ENCODE peak calls at places on chromosomes 1 and 21, in six cellular contexts. B, O, E, M, Y and Z are unnamed samples. For H3K4me1, the result is how much of the 10 kb centered on the place peaks cover.

GRCh38 chr1:33400153-33400552 is 30.7 kb downstream of the PHC2 start:
- DNase-seq in B (no peak), O (no peak), E (no peak), M (no peak), Y (no peak), Z (no peak)

GRCh38 chr1:33655496-33655895 is 183.1 kb downstream of the ZSCAN20 start:
- DNase-seq in B (no peak), O (no peak), E (no peak), M (no peak), Y (no peak), Z (no peak)

GRCh38 chr1:8211620-8212442 is 106.1 kb upstream of the SLC45A1 start:
- DNase-seq in B (peak), O (no peak), E (no peak), M (peak), Y (no peak), Z (peak)

GRCh38 chr1:67987046-67987799 is 63.2 kb downstream of the DIRAS3 start:
- DNase-seq in B (peak), O (no peak), E (no peak), M (peak), Y (no peak), Z (no peak)

GRCh38 chr1:44036409-44037111 is 5.3 kb upstream of the SLC6A9 start:
- DNase-seq in B (peak), O (peak), E (peak), M (peak), Y (peak), Z (peak)

GRCh38 chr1:153790282-153790995 is 15.2 kb downstream of the SLC27A3 start:
- DNase-seq in B (peak), O (no peak), E (no peak), M (peak), Y (no peak), Z (no peak)

GRCh38 chr1:145975216-145975615 is 10.7 kb downstream of the POLR3GL start:
- DNase-seq in B (no peak), O (no peak), E (no peak), M (no peak), Y (no peak), Z (no peak)

GRCh38 chr21:40276001-40276400 is 408.8 kb downstream of the PCP4 start:
- DNase-seq in B (no peak), O (no peak), E (no peak), M (no peak), Y (no peak), Z (no peak)

GRCh38 chr1:203776636-203777035 is 11.7 kb downstream of the LAX1 start:
- DNase-seq in B (no peak), O (no peak), E (no peak), M (no peak), Y (no peak), Z (no peak)

GRCh38 chr1:226660410-226661182 is 78.5 kb downstream of the ITPKB start:
- DNase-seq in B (no peak), O (no peak), E (no peak), M (no peak), Y (no peak), Z (no peak)

GRCh38 chr1:235735630-235736029 is 86.0 kb upstream of the GNG4 start:
- DNase-seq in B (peak), O (no peak), E (no peak), M (no peak), Y (no peak), Z (no peak)

GRCh38 chr21:17387030-17387617 is 125.7 kb upstream of the CXADR start:
- DNase-seq in B (peak), O (peak), E (no peak), M (peak), Y (no peak), Z (peak)

GRCh38 chr1:154607084-154607747 is 770 bp downstream of the ADAR start:
- DNase-seq in B (peak), O (no peak), E (no peak), M (peak), Y (no peak), Z (peak)

GRCh38 chr1:155322571-155322952 is 1.9 kb downstream of the RUSC1 start:
- DNase-seq in B (peak), O (no peak), E (no peak), M (peak), Y (no peak), Z (no peak)

GRCh38 chr1:55235722-55236121 is 20.6 kb upstream of the USP24 start:
- DNase-seq in B (peak), O (no peak), E (no peak), M (peak), Y (no peak), Z (no peak)

GRCh38 chr21:34276711-34277425 is 86.9 kb upstream of the KCNE2 start:
- DNase-seq in B (no peak), O (no peak), E (no peak), M (peak), Y (no peak), Z (no peak)

GRCh38 chr1:230507671-230508407 is 81.7 kb upstream of the PGBD5 start:
- DNase-seq in B (no peak), O (no peak), E (no peak), M (peak), Y (no peak), Z (no peak)

GRCh38 chr1:209398330-209398991 is 185.1 kb upstream of the CAMK1G start:
- DNase-seq in B (peak), O (no peak), E (peak), M (peak), Y (no peak), Z (peak)

GRCh38 chr1:91689586-91690481 is 189.2 kb downstream of the CDC7 start:
- DNase-seq in B (no peak), O (no peak), E (no peak), M (peak), Y (no peak), Z (no peak)

GRCh38 chr1:77900687-77901293 is 12.4 kb downstream of the NEXN start:
- DNase-seq in B (peak), O (peak), E (peak), M (peak), Y (peak), Z (peak)

GRCh38 chr1:216466162-216466801 is 43.0 kb upstream of the USH2A start:
- DNase-seq in B (no peak), O (no peak), E (no peak), M (no peak), Y (no peak), Z (no peak)
- H2BK15ac ChIP-seq in B (peak), O (no peak), E (no peak), M (no peak), Y (no peak), Z (no peak)

DNA sequence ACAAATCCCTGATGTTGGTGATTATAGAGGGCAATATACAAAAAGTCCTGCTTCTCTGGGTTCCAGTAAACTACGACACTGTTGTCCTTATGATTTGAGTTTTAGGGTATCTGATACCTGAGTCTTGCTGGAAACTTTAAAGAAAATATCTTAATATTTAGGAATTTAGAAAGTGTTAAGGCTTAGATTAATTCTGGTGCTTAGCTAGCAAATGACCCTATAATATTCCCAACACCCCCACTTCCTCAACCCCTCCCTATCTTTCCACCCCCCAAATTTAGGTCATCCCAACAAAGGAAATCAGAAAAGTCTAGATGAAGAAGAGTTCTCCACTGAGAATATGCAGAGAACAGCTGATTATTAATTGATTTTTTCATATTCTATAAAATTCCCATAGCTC is 11.6 kb downstream of the STX12 start:
- DNase-seq in B (no peak), O (no peak), E (no peak), M (no peak), Y (no peak), Z (no peak)
- H3K4me1 ChIP-seq in B (under half), O (under half), E (under half), M (under half), Y (under half), Z (under half)

GRCh38 chr1:177172866-177173265 is 2.1 kb downstream of the BRINP2 start:
- DNase-seq in B (no peak), O (no peak), E (no peak), M (peak), Y (no peak), Z (no peak)

GRCh38 chr1:177172331-177172730 is 1.6 kb downstream of the BRINP2 start:
- DNase-seq in B (no peak), O (no peak), E (no peak), M (no peak), Y (no peak), Z (no peak)

GRCh38 chr1:177173976-177174375 is 3.2 kb downstream of the BRINP2 start:
- DNase-seq in B (no peak), O (no peak), E (no peak), M (no peak), Y (no peak), Z (no peak)

GRCh38 chr1:177170756-177171535 is at the start of gene BRINP2:
- DNase-seq in B (peak), O (peak), E (peak), M (peak), Y (peak), Z (peak)

DNA sequence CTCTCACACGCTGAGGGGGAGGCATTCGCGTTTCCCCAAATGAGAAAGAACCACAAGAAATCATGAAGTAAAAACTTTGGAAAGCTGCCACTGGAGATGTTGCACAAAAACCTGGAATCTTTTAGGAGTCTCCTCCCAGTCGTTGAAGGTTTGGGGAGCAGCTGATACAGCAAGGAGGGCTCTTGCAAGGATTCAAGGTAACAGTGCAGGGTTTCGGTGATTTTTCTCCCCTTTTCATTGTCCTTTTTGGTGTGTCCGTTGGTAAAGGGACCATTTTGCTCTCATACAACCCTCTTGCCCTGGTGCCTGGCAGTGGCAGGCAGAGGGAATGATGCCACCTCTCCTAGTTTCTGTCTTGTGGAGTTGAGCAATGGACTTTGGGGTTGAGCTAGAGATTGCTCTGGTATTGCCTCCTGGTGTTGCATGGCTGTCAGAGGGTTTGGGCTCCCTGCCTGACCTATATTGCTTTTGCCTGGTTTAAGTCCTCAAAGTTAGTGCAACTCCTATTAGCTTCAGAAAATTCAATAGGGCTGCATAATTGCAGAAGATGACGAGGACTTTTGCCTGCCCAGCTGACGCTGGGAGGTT is 872 bp downstream of the BRINP2 start:
- DNase-seq in B (no peak), O (no peak), E (no peak), M (no peak), Y (no peak), Z (no peak)
- H3K23ac ChIP-seq in B (no peak), O (no peak), E (no peak), M (no peak), Y (no peak), Z (no peak)

DNA sequence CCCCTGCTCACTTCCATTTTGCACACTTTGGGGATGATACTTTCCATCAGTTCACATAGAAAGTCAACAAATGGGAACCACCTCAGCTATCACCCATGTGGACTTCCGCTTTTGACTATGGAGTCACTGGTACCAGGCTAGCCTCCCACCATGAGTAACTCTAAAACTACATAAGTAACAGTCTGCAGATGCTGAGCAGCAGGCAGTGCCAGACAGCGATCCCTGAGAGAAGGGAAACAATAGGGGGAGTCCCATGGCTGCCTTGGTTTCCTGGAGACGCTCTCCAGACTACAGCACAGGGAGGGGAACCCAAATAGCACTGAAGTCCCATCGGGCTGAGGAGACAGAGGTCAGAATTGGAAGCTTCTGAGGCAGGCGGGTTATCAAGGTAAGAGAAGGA is 2.8 kb upstream of the TFF2 start:
- DNase-seq in B (no peak), O (no peak), E (no peak), M (no peak), Y (no peak), Z (no peak)
- H2BK15ac ChIP-seq in B (no peak), O (no peak), E (no peak), M (no peak), Y (no peak), Z (no peak)

GRCh38 chr1:9234223-9235122 is at the start of gene H6PD:
- DNase-seq in B (peak), O (peak), E (peak), M (peak), Y (no peak), Z (peak)

GRCh38 chr1:9235560-9235959 is 986 bp downstream of the H6PD start:
- DNase-seq in B (no peak), O (no peak), E (no peak), M (no peak), Y (no peak), Z (no peak)

GRCh38 chr1:9235123-9235513 is 544 bp downstream of the H6PD start:
- DNase-seq in B (peak), O (no peak), E (peak), M (peak), Y (no peak), Z (peak)

GRCh38 chr1:9233241-9233941 is 1.2 kb upstream of the H6PD start:
- DNase-seq in B (peak), O (no peak), E (peak), M (peak), Y (no peak), Z (no peak)

GRCh38 chr1:9233942-9234222 is 692 bp upstream of the H6PD start:
- DNase-seq in B (no peak), O (no peak), E (no peak), M (no peak), Y (no peak), Z (no peak)
- H3K4me1 ChIP-seq in B (under half), O (under half), E (under half), M (under half), Y (under half), Z (under half)

DNA sequence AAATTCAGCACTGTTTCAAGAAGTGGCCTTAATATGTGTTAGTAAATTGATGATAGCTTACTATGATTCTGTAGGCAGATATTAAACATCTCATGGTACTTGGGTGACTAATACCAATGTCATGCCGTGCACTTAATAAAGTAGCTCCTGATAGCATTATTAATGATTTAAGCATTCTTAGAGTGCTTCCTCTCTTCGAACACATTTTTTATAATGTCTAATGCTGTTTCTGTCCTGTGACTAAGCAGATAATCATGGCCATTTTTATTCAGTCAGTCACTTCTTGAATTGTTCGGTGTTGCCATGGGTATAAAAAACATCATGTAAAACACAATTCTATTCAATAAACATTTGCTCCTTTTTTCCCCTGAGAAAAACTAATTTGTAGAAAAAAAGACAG is 804.6 kb upstream of the ADGRL4 start:
- DNase-seq in B (peak), O (no peak), E (no peak), M (peak), Y (no peak), Z (no peak)
- H3K23ac ChIP-seq in B (no peak), O (no peak), E (no peak), M (no peak), Y (no peak), Z (no peak)

DNA sequence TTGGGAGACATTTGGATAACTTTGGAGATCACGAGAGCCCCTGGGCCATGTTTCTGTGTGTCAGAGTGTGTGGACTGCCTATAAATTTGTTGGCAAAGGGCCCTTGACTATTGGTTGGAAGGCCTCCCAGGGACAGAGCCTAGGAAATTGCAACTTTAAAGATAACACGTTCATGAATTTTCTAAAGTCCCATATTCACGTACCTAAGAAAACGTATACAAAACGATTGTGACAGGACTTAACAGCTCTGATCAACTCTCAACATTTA is 55.8 kb downstream of the DOP1B start:
- DNase-seq in B (no peak), O (no peak), E (no peak), M (no peak), Y (no peak), Z (no peak)
- H2BK15ac ChIP-seq in B (peak), O (no peak), E (no peak), M (no peak), Y (no peak), Z (no peak)

GRCh38 chr1:10517677-10517982 is 42.9 kb downstream of the PEX14 start:
- DNase-seq in B (no peak), O (no peak), E (no peak), M (no peak), Y (no peak), Z (no peak)
- H3K4me1 ChIP-seq in B (under half), O (under half), E (under half), M (under half), Y (under half), Z (under half)